ENCODE peak calls at places on chromosomes 11 and 22, in seven cellular contexts. J is ovary, R is DND-41, L is AG09319, C is coronary artery, Z is A549, E is heart left ventricle. O is an unnamed sample.

GRCh38 chr11:119318240-119319135 is 1.6 kb upstream of the MCAM start:
- DNase-seq in Z (no peak), C (peak), R (no peak), J (no peak), E (peak), L (no peak), O (no peak)

GRCh38 chr11:128310676-128311445 is 276.5 kb downstream of the ETS1 start:
- DNase-seq in J (no peak), L (no peak), Z (no peak), E (no peak), R (no peak), C (no peak), O (no peak)

GRCh38 chr22:30241576-30242371 is 4.8 kb downstream of the LIF start:
- DNase-seq in R (no peak), C (no peak), L (no peak), E (no peak), Z (no peak), J (no peak), O (no peak)

GRCh38 chr22:45922256-45922655 is 54.7 kb downstream of the WNT7B start:
- DNase-seq in R (no peak), J (no peak), C (no peak), L (no peak), E (no peak), Z (no peak), O (no peak)

GRCh38 chr11:64120951-64121569 is 44.9 kb downstream of the MACROD1 start:
- DNase-seq in E (peak), Z (no peak), C (no peak), L (no peak), R (no peak), J (no peak), O (peak)

GRCh38 chr11:122803306-122803705 is 35.0 kb upstream of the CRTAM start:
- DNase-seq in Z (no peak), C (no peak), J (no peak), E (no peak), R (no peak), L (peak), O (no peak)

GRCh38 chr11:32213223-32213622 is 122.3 kb downstream of the RCN1 start:
- DNase-seq in R (no peak), E (no peak), L (no peak), Z (no peak), J (no peak), C (no peak), O (peak)

GRCh38 chr22:38638734-38639133 is 17.5 kb downstream of the FAM227A start:
- DNase-seq in R (no peak), C (no peak), Z (no peak), E (no peak), J (no peak), L (no peak), O (no peak)

GRCh38 chr11:60370811-60371297 is 7.5 kb upstream of the MS4A7 start:
- DNase-seq in Z (no peak), J (no peak), E (no peak), C (no peak), R (no peak), L (no peak), O (no peak)

GRCh38 chr11:6925636-6926207 is 504 bp upstream of the ZNF215 start:
- DNase-seq in R (no peak), C (no peak), L (no peak), Z (no peak), J (no peak), E (no peak), O (no peak)

GRCh38 chr11:78982377-78982925 is 407.8 kb upstream of the NARS2 start:
- DNase-seq in E (no peak), C (no peak), Z (no peak), L (no peak), R (no peak), J (no peak), O (no peak)

GRCh38 chr11:78986305-78986704 is 411.6 kb upstream of the NARS2 start:
- DNase-seq in J (no peak), C (no peak), E (no peak), L (no peak), Z (no peak), R (no peak), O (no peak)

GRCh38 chr11:78991681-78992080 is 417.0 kb upstream of the NARS2 start:
- DNase-seq in L (no peak), R (no peak), E (no peak), J (no peak), Z (no peak), C (no peak), O (no peak)

GRCh38 chr11:78985654-78986053 is 411.0 kb upstream of the NARS2 start:
- DNase-seq in Z (no peak), R (no peak), J (no peak), C (no peak), E (no peak), L (no peak), O (no peak)

GRCh38 chr11:78987748-78988147 is 413.1 kb upstream of the NARS2 start:
- DNase-seq in L (no peak), C (no peak), E (no peak), Z (no peak), R (no peak), J (no peak), O (no peak)
- TF ChIP-seq CTCF in L (no peak), C (no peak), E (no peak), Z (no peak), R (no peak), J (no peak), O (no peak)

GRCh38 chr11:132312161-132312560 is 941.7 kb downstream of the NTM start:
- DNase-seq in E (no peak), L (no peak), R (no peak), Z (no peak), J (no peak), C (no peak), O (no peak)

GRCh38 chr11:132311703-132312102 is 941.3 kb downstream of the NTM start:
- DNase-seq in L (no peak), Z (no peak), C (no peak), R (no peak), E (no peak), J (no peak), O (no peak)

GRCh38 chr11:132307309-132308020 is 937.0 kb downstream of the NTM start:
- DNase-seq in C (no peak), L (no peak), J (no peak), Z (no peak), R (no peak), E (no peak), O (no peak)

GRCh38 chr11:132310390-132311375 is 940.3 kb downstream of the NTM start:
- DNase-seq in Z (no peak), J (no peak), C (no peak), L (no peak), R (no peak), E (no peak), O (no peak)

DNA sequence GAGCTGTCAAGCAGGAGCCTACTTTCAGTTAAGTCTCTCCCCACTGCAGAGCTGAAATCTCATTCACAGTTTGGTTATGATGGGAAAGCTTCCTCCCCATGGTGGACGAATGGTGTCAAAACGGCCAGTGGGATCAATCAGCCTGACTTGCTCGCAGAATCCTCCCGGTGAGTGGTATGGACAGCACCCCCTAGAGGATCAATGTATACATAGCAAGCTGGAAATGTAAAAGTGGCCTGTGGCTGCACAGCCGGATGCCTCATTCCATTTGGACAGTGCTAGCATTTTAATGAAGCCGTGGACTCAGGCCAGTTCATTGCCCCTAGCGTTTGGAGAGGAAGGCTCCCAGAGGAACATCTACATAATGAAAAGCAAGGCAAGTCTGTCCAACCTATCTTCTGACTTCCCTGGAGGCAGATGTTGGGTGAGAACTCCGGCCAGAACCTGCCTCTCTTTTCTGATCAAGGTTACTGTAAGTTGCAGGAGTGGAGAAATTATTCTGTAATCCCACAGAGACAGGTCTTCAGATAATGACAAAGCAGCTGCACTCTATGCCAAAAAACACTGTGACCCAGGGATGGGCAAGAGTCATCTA is 942.3 kb downstream of the NTM start:
- DNase-seq in R (peak), J (no peak), Z (no peak), E (no peak), L (no peak), C (no peak), O (no peak)
- TF ChIP-seq CTCF in R (peak), J (no peak), Z (no peak), E (peak), L (peak), C (no peak), O (peak)

GRCh38 chr11:68968306-68969255 is 12.2 kb downstream of the MRGPRD start:
- DNase-seq in E (peak), J (no peak), L (no peak), C (peak), R (no peak), Z (no peak), O (no peak)
- TF ChIP-seq CTCF in E (no peak), J (no peak), L (no peak), C (no peak), R (no peak), Z (no peak), O (peak)

DNA sequence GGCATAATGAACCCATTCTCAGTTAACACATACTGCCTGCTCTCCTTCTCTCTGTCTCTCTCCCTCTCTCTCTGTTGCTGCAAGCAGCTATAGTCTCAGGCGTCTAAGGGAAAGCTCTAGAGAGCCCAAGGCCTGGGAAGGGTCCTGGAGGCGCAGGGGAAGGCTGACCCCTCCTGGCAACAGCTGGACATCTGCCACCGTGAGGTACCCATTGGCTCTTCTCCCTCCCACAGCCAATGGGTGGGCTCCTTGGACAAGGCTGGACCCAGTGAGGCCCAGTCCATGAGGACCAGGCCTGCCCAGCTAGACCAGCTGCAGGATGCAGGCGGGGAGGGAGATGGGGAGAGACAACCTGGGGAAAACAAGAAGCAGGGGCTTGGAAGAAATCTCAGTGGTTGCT is 349.8 kb downstream of the BUD13 start:
- DNase-seq in Z (no peak), J (no peak), R (no peak), L (no peak), C (no peak), E (no peak), O (no peak)
- TF ChIP-seq CTCF in Z (no peak), J (no peak), R (no peak), L (no peak), C (no peak), E (no peak), O (no peak)

GRCh38 chr22:17097062-17097461 is 12.3 kb downstream of the IL17RA start:
- DNase-seq in R (no peak), L (no peak), E (no peak), Z (no peak), J (no peak), C (peak), O (no peak)

GRCh38 chr22:17096095-17096494 is 11.3 kb downstream of the IL17RA start:
- DNase-seq in E (no peak), R (no peak), Z (no peak), L (no peak), J (no peak), C (peak), O (no peak)

GRCh38 chr22:17093081-17093480 is 8.3 kb downstream of the IL17RA start:
- DNase-seq in C (no peak), L (no peak), E (no peak), Z (no peak), J (no peak), R (no peak), O (no peak)

GRCh38 chr22:17097701-17098100 is 12.9 kb downstream of the IL17RA start:
- DNase-seq in J (no peak), E (no peak), Z (no peak), C (peak), R (no peak), L (no peak), O (no peak)

GRCh38 chr22:17095538-17095937 is 10.7 kb downstream of the IL17RA start:
- DNase-seq in C (no peak), R (no peak), Z (no peak), E (no peak), L (no peak), J (no peak), O (no peak)
- TF ChIP-seq CTCF in C (no peak), R (peak), Z (no peak), E (no peak), L (peak), J (no peak), O (peak)

GRCh38 chr11:37390566-37390965 is 792.5 kb upstream of the RAG2 start:
- DNase-seq in R (no peak), E (no peak), L (no peak), Z (no peak), J (no peak), C (no peak), O (no peak)
- TF ChIP-seq CTCF in R (no peak), E (no peak), L (no peak), Z (no peak), J (no peak), C (no peak), O (no peak)

GRCh38 chr11:79794484-79795393 is 353.9 kb upstream of the TENM4 start:
- DNase-seq in Z (no peak), R (no peak), L (no peak), J (no peak), C (no peak), E (no peak), O (no peak)
- TF ChIP-seq CTCF in Z (no peak), R (no peak), L (no peak), J (no peak), C (no peak), E (no peak), O (no peak)